ENCODE peak calls at places on chromosomes 3 and 15, in five cellular contexts. V is H1, P is suprapubic skin, O is adrenal gland, J is A549. N is an unnamed sample.

GRCh38 chr15:35867371-35867770 is 321.4 kb upstream of the DPH6 start:
- DNase-seq in J (no peak), P (no peak), V (no peak), O (no peak), N (no peak)

GRCh38 chr3:127477396-127477795 is 113.1 kb downstream of the TPRA1 start:
- DNase-seq in O (no peak), J (no peak), P (no peak), V (no peak), N (no peak)

GRCh38 chr15:74613089-74613952 is 2.3 kb upstream of the CLK3 start:
- DNase-seq in P (no peak), O (no peak), J (no peak), V (no peak), N (no peak)

GRCh38 chr3:52490938-52491526 is 4.1 kb upstream of the STAB1 start:
- DNase-seq in P (no peak), J (no peak), V (no peak), O (no peak), N (no peak)

GRCh38 chr3:133412511-133413165 is 12.8 kb downstream of the BFSP2 start:
- DNase-seq in P (no peak), J (no peak), V (no peak), O (no peak), N (no peak)

GRCh38 chr15:62985768-62986167 is 56.8 kb upstream of the TPM1 start:
- DNase-seq in O (no peak), P (no peak), J (no peak), V (no peak), N (no peak)

GRCh38 chr15:41499109-41499851 is 5.6 kb downstream of the ITPKA start:
- DNase-seq in V (no peak), P (no peak), O (no peak), J (no peak), N (no peak)

GRCh38 chr3:40490916-40491315 is 14.0 kb downstream of the ZNF619 start:
- DNase-seq in V (no peak), J (no peak), O (no peak), P (no peak), N (no peak)

GRCh38 chr15:98003528-98003927 is 43.0 kb downstream of the ARRDC4 start:
- DNase-seq in J (no peak), V (no peak), P (no peak), O (no peak), N (no peak)

DNA sequence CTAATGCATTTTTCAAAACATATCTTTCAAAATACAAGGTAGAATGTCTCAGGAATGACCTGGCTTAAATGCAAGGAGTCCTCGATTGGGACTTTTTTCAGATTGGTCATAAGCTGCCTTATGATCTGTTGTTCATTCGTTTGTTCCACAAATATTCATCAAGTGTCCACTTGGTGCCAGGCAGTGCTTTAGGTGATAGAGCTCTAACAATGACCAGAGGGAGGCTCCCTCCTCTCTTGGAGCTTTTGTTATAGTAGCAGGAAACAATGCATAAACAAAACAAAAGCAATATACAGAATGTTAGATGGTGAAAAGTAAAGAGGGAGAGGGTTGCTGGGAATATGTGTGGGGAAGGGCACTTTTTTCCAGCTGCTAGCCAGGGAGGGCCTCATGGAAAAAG is 156.1 kb downstream of the MCTP2 start:
- DNase-seq in J (no peak), O (no peak), V (no peak), P (no peak), N (no peak)
- TF ChIP-seq CTCF in J (no peak), O (no peak), V (no peak), P (no peak), N (no peak)

GRCh38 chr3:38008191-38008701 is 17.7 kb downstream of the VILL start:
- DNase-seq in V (no peak), O (no peak), P (no peak), J (no peak), N (no peak)
- TF ChIP-seq POLR2A in V (no peak), O (no peak), P (no peak), J (no peak), N (no peak)

GRCh38 chr3:172561894-172562664 is 38.8 kb upstream of the TNFSF10 start:
- DNase-seq in V (no peak), J (peak), P (no peak), O (no peak), N (no peak)
- H3K4me3 ChIP-seq in V (no peak), J (peak), P (peak), O (no peak), N (no peak)

GRCh38 chr3:71421475-71421819 is 162.1 kb downstream of the FOXP1 start:
- DNase-seq in J (no peak), P (no peak), O (no peak), V (no peak), N (no peak)

GRCh38 chr3:71425491-71426071 is 157.9 kb downstream of the FOXP1 start:
- DNase-seq in V (no peak), J (no peak), O (no peak), P (no peak), N (no peak)

GRCh38 chr3:71419369-71419768 is 164.2 kb downstream of the FOXP1 start:
- DNase-seq in O (no peak), V (no peak), P (no peak), J (no peak), N (no peak)

GRCh38 chr3:71421820-71422566 is 161.5 kb downstream of the FOXP1 start:
- DNase-seq in P (no peak), J (no peak), V (no peak), O (no peak), N (no peak)

GRCh38 chr3:71423151-71423906 is 160.2 kb downstream of the FOXP1 start:
- DNase-seq in P (no peak), O (peak), J (peak), V (no peak), N (no peak)
- TF ChIP-seq CTCF in P (no peak), O (no peak), J (no peak), V (peak), N (no peak)

GRCh38 chr15:83092309-83092976 is 15.0 kb upstream of the TM6SF1 start:
- DNase-seq in V (no peak), J (no peak), P (no peak), O (no peak), N (peak)
- TF ChIP-seq POLR2A in V (no peak), J (no peak), P (no peak), O (peak), N (no peak)

N was measured in lower leg skin.